ENCODE peak calls at places on chromosomes 4 and X, in seven cellular contexts. Z, P, F, Q, J, C and A are unnamed samples. For H3K4me1, the result is how much of the 10 kb centered on the place peaks cover.

GRCh38 chrX:151750511-151750910 is 16.0 kb downstream of the CNGA2 start:
- DNase-seq in Z (no peak), P (no peak), F (no peak), Q (no peak), J (no peak), C (no peak), A (no peak)

GRCh38 chr4:167218022-167218608 is 16.2 kb downstream of the SPOCK3 start:
- DNase-seq in Z (no peak), P (no peak), F (no peak), Q (no peak), J (no peak), C (no peak), A (no peak)

GRCh38 chr4:14428125-14428524 is 574.2 kb upstream of the CPEB2 start:
- DNase-seq in Z (no peak), P (no peak), F (no peak), Q (no peak), J (no peak), C (no peak), A (no peak)

GRCh38 chr4:94802091-94802490 is 44.3 kb downstream of the BMPR1B start:
- DNase-seq in Z (no peak), P (no peak), F (peak), Q (no peak), J (peak), C (peak), A (no peak)

GRCh38 chr4:22483551-22483981 is 32.3 kb downstream of the ADGRA3 start:
- DNase-seq in Z (no peak), P (no peak), F (no peak), Q (no peak), J (no peak), C (no peak), A (no peak)

GRCh38 chrX:7120578-7121219 is 26.8 kb upstream of the STS start:
- DNase-seq in Z (no peak), P (no peak), F (no peak), Q (no peak), J (no peak), C (no peak), A (no peak)

GRCh38 chrX:46279214-46279924 is 265.9 kb downstream of the ZNF674 start:
- DNase-seq in Z (no peak), P (no peak), F (no peak), Q (no peak), J (no peak), C (no peak), A (no peak)

GRCh38 chr4:65943076-65943475 is 272.8 kb upstream of the EPHA5 start:
- DNase-seq in Z (peak), P (no peak), F (no peak), Q (no peak), J (no peak), C (no peak), A (no peak)

GRCh38 chr4:158193171-158193749 is 17.0 kb upstream of the TMEM144 start:
- DNase-seq in Z (peak), P (no peak), F (no peak), Q (no peak), J (no peak), C (no peak), A (no peak)

GRCh38 chrX:70444326-70445196 is at the start of gene DLG3:
- DNase-seq in Z (peak), P (no peak), F (no peak), Q (no peak), J (no peak), C (peak), A (no peak)

GRCh38 chr4:155578726-155579385 is 87.8 kb upstream of the GUCY1A1 start:
- DNase-seq in Z (no peak), P (no peak), F (no peak), Q (no peak), J (no peak), C (no peak), A (no peak)

GRCh38 chr4:89298160-89298559 is 9.4 kb downstream of the GPRIN3 start:
- DNase-seq in Z (no peak), P (no peak), F (no peak), Q (peak), J (no peak), C (no peak), A (no peak)

GRCh38 chr4:156898373-156899117 is 73.1 kb downstream of the PDGFC start:
- DNase-seq in Z (no peak), P (no peak), F (no peak), Q (no peak), J (no peak), C (no peak), A (no peak)

GRCh38 chr4:6250235-6250983 is 19.2 kb upstream of the WFS1 start:
- DNase-seq in Z (peak), P (no peak), F (no peak), Q (no peak), J (peak), C (no peak), A (no peak)

GRCh38 chrX:40285876-40286275 is 188.1 kb upstream of the BCOR start:
- DNase-seq in Z (no peak), P (no peak), F (no peak), Q (no peak), J (no peak), C (no peak), A (no peak)

GRCh38 chrX:149151805-149152757 is 353.0 kb downstream of the IDS start:
- DNase-seq in Z (no peak), P (no peak), F (no peak), Q (no peak), J (no peak), C (no peak), A (no peak)

GRCh38 chrX:135087867-135088266 is 32.5 kb downstream of the ETDB start:
- DNase-seq in Z (no peak), P (no peak), F (no peak), Q (no peak), J (no peak), C (no peak), A (no peak)

GRCh38 chrX:8731579-8732395 is at the start of gene ANOS1:
- DNase-seq in Z (no peak), P (peak), F (peak), Q (no peak), J (peak), C (peak), A (no peak)

GRCh38 chr4:22030321-22030720 is 81.7 kb upstream of the KCNIP4 start:
- DNase-seq in Z (no peak), P (no peak), F (no peak), Q (no peak), J (no peak), C (no peak), A (no peak)

GRCh38 chrX:51802917-51803688 is 59.9 kb downstream of the GSPT2 start:
- DNase-seq in Z (peak), P (no peak), F (peak), Q (peak), J (peak), C (peak), A (no peak)

GRCh38 chr4:9952415-9952950 is 68.8 kb downstream of the SLC2A9 start:
- DNase-seq in Z (no peak), P (no peak), F (no peak), Q (no peak), J (no peak), C (no peak), A (no peak)

GRCh38 chrX:155643240-155643639 is 30.5 kb upstream of the TMLHE start:
- DNase-seq in Z (no peak), P (no peak), F (no peak), Q (no peak), J (no peak), C (no peak), A (no peak)

GRCh38 chr4:1644906-1645657 is 39.0 kb downstream of the FAM53A start:
- DNase-seq in Z (no peak), P (no peak), F (peak), Q (no peak), J (no peak), C (peak), A (peak)

GRCh38 chrX:55342533-55343501 is 78.1 kb upstream of the PAGE3 start:
- DNase-seq in Z (peak), P (no peak), F (no peak), Q (peak), J (peak), C (peak), A (no peak)

GRCh38 chr4:83767017-83767541 is 231.2 kb downstream of the GPAT3 start:
- DNase-seq in Z (no peak), P (no peak), F (no peak), Q (no peak), J (no peak), C (no peak), A (no peak)

GRCh38 chrX:107542500-107542899 is 85.8 kb upstream of the PRPS1 start:
- DNase-seq in Z (no peak), P (no peak), F (no peak), Q (no peak), J (no peak), C (no peak), A (no peak)

GRCh38 chrX:130296743-130297142 is 28.0 kb upstream of the ZNF280C start:
- DNase-seq in Z (no peak), P (no peak), F (no peak), Q (no peak), J (no peak), C (no peak), A (no peak)

GRCh38 chr4:7234355-7235029 is 42.2 kb downstream of the SORCS2 start:
- DNase-seq in Z (no peak), P (no peak), F (no peak), Q (peak), J (no peak), C (no peak), A (no peak)

GRCh38 chrX:35251229-35251628 is 308.6 kb downstream of the FAM47B start:
- DNase-seq in Z (no peak), P (no peak), F (no peak), Q (no peak), J (no peak), C (no peak), A (no peak)

GRCh38 chr4:80321776-80322175 is 13.8 kb upstream of the CFAP299 start:
- DNase-seq in Z (no peak), P (no peak), F (no peak), Q (no peak), J (no peak), C (no peak), A (no peak)

GRCh38 chr4:10285028-10285427 is 168.4 kb upstream of the WDR1 start:
- DNase-seq in Z (no peak), P (no peak), F (no peak), Q (no peak), J (no peak), C (no peak), A (no peak)

GRCh38 chr4:150224896-150225591 is 146.8 kb downstream of the DCLK2 start:
- DNase-seq in Z (peak), P (no peak), F (no peak), Q (no peak), J (no peak), C (no peak), A (no peak)

GRCh38 chrX:12805333-12805732 is 14.1 kb downstream of the PRPS2 start:
- DNase-seq in Z (no peak), P (no peak), F (no peak), Q (no peak), J (no peak), C (no peak), A (no peak)
- H3K4me1 ChIP-seq in Z (under half), P (under half), F (under half), Q (under half), J (under half), C (under half), A (under half)

DNA sequence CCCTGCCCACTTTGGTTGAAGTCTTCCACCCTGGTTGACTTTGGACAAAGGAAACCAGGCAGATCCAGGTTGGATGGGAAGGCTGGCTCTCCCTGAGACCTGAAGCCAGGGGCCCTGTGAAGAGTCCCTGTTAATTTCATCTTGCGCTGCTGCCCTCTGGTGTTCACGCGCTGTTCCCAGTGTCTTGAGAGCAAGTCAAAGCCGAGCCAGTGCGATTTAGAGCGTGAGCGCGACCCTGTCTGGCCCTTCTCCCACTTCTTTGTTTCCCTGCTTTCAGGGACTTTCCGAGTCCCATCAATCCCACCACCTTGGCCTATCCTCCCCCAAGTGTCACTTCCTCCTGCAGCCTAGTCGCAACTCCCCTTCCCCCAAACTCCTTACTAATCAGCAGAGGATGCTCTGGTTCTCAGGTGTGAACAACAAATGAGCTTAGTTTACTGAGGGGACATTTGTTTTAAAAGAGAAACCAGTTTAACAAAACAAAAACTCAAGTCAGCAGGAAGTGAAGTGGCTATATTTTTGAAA is 25.8 kb upstream of the CHRNA9 start:
- DNase-seq in Z (peak), P (peak), F (peak), Q (peak), J (peak), C (peak), A (peak)
- H3K4me1 ChIP-seq in Z (under half), P (under half), F (under half), Q (half or more), J (under half), C (under half), A (under half)

GRCh38 chr4:48258845-48259397 is 10.7 kb downstream of the TEC start:
- DNase-seq in Z (no peak), P (no peak), F (no peak), Q (no peak), J (no peak), C (no peak), A (no peak)

GRCh38 chr4:48262926-48263325 is 6.7 kb downstream of the TEC start:
- DNase-seq in Z (no peak), P (no peak), F (no peak), Q (no peak), J (peak), C (no peak), A (no peak)

GRCh38 chr4:48261288-48261687 is 8.3 kb downstream of the TEC start:
- DNase-seq in Z (no peak), P (no peak), F (no peak), Q (no peak), J (no peak), C (no peak), A (no peak)

GRCh38 chr4:48259748-48260147 is 9.9 kb downstream of the TEC start:
- DNase-seq in Z (no peak), P (no peak), F (no peak), Q (no peak), J (no peak), C (no peak), A (no peak)

GRCh38 chr4:48262484-48262883 is 7.2 kb downstream of the TEC start:
- DNase-seq in Z (no peak), P (no peak), F (no peak), Q (no peak), J (no peak), C (no peak), A (no peak)
- H3K4me1 ChIP-seq in Z (under half), P (under half), F (under half), Q (under half), J (under half), C (under half), A (under half)

GRCh38 chr4:107857741-107858140 is 33.0 kb downstream of the SGMS2 start:
- DNase-seq in Z (no peak), P (no peak), F (no peak), Q (no peak), J (no peak), C (no peak), A (no peak)

GRCh38 chr4:107855723-107856122 is 31.0 kb downstream of the SGMS2 start:
- DNase-seq in Z (no peak), P (no peak), F (no peak), Q (no peak), J (no peak), C (no peak), A (no peak)

GRCh38 chr4:107856901-107857300 is 32.2 kb downstream of the SGMS2 start:
- DNase-seq in Z (no peak), P (no peak), F (no peak), Q (no peak), J (no peak), C (no peak), A (no peak)

GRCh38 chr4:107853444-107854325 is 29.0 kb downstream of the SGMS2 start:
- DNase-seq in Z (peak), P (no peak), F (no peak), Q (no peak), J (no peak), C (no peak), A (no peak)

DNA sequence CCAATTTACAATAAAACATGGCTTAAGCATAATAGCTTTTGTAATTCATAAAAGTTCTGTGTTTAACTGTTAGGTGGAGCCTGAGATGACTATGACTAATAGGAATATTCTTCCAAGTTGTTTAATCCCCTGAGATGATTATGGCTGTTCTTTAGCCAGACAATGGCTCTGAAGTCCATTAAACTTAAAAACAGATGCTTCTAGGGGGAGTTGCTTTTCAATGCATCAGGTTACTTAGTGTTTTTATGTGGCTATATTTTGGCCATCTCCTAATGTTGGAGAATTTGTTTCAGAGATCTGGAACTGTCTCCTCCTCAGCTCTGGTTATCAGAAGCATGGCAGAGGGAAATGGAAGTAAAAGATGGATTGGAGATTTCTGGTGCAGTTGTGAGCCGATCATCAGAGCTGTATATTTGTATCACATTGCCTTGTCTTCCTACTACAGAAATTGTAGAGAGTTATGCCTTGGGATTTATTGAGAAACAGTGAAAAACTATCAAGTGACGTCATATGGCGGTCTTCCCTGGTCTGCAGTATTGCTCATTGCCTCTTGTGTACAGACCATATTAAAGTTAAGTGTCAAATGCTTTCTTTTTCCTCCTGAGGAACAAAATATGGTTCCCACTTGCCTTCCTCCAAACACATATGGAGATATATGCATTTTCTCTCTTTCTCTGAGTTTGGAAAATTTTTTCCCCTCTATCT is 29.7 kb downstream of the SGMS2 start:
- DNase-seq in Z (no peak), P (no peak), F (no peak), Q (no peak), J (no peak), C (no peak), A (no peak)
- H3K4me1 ChIP-seq in Z (under half), P (under half), F (half or more), Q (under half), J (under half), C (under half), A (under half)

GRCh38 chr4:82748176-82748575 is 50.4 kb downstream of the SCD5 start:
- DNase-seq in Z (no peak), P (no peak), F (no peak), Q (no peak), J (no peak), C (no peak), A (no peak)

GRCh38 chr4:82748781-82749504 is 49.7 kb downstream of the SCD5 start:
- DNase-seq in Z (no peak), P (no peak), F (no peak), Q (no peak), J (no peak), C (no peak), A (no peak)

GRCh38 chr4:82745173-82745842 is 53.3 kb downstream of the SCD5 start:
- DNase-seq in Z (no peak), P (no peak), F (no peak), Q (no peak), J (no peak), C (no peak), A (no peak)

GRCh38 chr4:82744284-82744963 is 54.2 kb downstream of the SCD5 start:
- DNase-seq in Z (no peak), P (no peak), F (no peak), Q (no peak), J (no peak), C (no peak), A (no peak)

DNA sequence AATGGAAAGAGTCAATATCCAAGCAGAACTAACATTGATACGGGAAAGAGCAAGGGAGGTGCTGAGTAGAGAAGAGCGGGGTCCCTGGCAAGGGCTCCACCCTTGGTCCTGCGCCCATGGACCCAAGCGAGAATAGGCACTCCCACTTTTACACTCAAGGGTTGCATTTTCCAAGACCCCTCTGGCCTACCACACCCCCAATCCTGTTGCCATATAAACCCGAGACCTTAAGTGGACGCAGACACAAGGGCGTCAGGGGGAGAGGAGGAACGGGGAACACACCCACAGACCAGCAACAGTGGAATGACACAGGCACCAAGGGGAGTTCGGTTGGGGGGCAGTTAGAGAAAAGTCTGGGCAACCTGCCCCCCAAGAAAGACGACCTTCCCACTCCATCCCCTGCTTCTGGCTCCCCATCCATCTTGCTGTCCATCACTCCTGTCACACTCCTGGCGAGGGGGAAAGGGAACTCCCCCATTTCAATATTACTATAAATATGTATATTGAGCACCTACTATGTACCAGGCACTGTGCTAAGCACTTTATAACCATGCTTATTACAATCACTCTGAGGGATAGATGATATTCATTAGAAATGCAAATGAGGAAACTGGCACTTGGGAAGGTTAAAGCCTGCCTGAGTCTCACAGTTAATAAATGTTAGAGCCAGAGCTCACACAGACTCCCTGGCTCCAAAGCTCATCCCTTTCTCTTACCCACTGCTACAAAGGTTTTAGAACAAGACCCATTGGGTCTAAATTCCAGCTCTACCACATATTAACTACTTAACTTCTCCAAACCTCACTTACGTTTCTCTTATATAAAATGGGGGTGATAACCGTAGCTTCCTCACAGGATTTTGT is 51.7 kb downstream of the SCD5 start:
- DNase-seq in Z (no peak), P (no peak), F (no peak), Q (no peak), J (no peak), C (no peak), A (no peak)
- H3K4me1 ChIP-seq in Z (under half), P (under half), F (under half), Q (under half), J (under half), C (under half), A (under half)

GRCh38 chr4:54063224-54063623 is 1.2 kb downstream of the CHIC2 start:
- DNase-seq in Z (no peak), P (no peak), F (no peak), Q (no peak), J (no peak), C (no peak), A (no peak)
- H3K4me1 ChIP-seq in Z (under half), P (under half), F (half or more), Q (under half), J (under half), C (under half), A (under half)

DNA sequence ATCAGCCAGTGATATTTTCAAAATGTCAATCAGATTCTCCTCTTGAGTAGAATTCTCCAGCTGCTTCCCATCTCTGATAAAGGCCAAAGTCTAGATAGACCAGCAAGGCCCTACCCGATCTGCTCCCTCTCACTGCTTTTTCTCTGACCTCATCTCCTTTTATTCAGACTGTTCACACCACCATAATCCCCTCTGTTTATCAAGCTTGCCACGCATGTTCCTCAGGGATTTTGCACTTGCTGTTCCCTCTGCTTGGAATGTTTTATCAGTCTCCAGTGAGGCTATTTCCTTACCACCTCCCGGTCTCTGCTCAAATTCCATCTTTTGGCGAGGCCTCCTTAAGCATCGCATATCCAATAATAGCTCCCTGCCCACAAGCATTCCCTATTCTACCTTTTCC is 20.1 kb downstream of the NOCT start:
- DNase-seq in Z (no peak), P (no peak), F (no peak), Q (no peak), J (no peak), C (no peak), A (no peak)
- H3K4me1 ChIP-seq in Z (under half), P (under half), F (under half), Q (under half), J (under half), C (under half), A (under half)